ENCODE peak calls at places on chromosomes 5 and 9, in seven cellular contexts. F, Q, H, Z, M, E and W are unnamed samples.

GRCh38 chr5:33736510-33736909 is 155.3 kb downstream of the ADAMTS12 start:
- DNase-seq in M (no peak), Z (peak; percentile 92), H (no peak), F (peak; percentile 65), Q (peak; percentile 61), E (no peak), W (peak; percentile 87)

GRCh38 chr5:173204185-173204979 is 30.6 kb downstream of the NKX2-5 start:
- DNase-seq in F (peak; percentile 51), Q (peak; percentile 50), M (peak; percentile 51), Z (peak; percentile 47), E (no peak), H (no peak), W (peak; percentile 62)

GRCh38 chr9:131270171-131271015 is 5.9 kb downstream of the FAM78A start:
- DNase-seq in Z (no peak), M (peak; percentile 63), F (no peak), E (peak; percentile 76), H (peak; percentile 74), Q (peak; percentile 30), W (no peak)

GRCh38 chr9:3508531-3509374 is 17.0 kb downstream of the RFX3 start:
- DNase-seq in M (peak; percentile 51), Z (peak; percentile 55), Q (peak; percentile 5), F (peak; percentile 40), H (peak; percentile 58), E (no peak), W (no peak)

GRCh38 chr5:97854871-97855762 is 672.1 kb upstream of the RIOK2 start:
- DNase-seq in Z (peak; percentile 71), E (no peak), H (no peak), F (peak; percentile 72), Q (peak; percentile 94), M (no peak), W (peak; percentile 80)

GRCh38 chr9:86946712-86947145 is 577 bp downstream of the GAS1 start:
- DNase-seq in E (peak; percentile 65), H (peak; percentile 38), Q (peak; percentile 76), Z (peak; percentile 63), F (peak; percentile 65), M (no peak), W (peak; percentile 68)

GRCh38 chr5:44640945-44641456 is 167.7 kb upstream of the MRPS30 start:
- DNase-seq in M (no peak), Z (no peak), H (no peak), F (no peak), E (no peak), Q (no peak), W (no peak)

GRCh38 chr9:138075961-138076649 is 198.5 kb downstream of the CACNA1B start:
- DNase-seq in F (no peak), E (no peak), M (no peak), Q (no peak), Z (no peak), H (no peak), W (no peak)

GRCh38 chr5:88883059-88883565 is at the start of gene MEF2C:
- DNase-seq in M (peak; percentile 78), Q (peak; percentile 92), E (peak; percentile 77), Z (peak; percentile 86), F (peak; percentile 93), H (peak; percentile 95), W (peak; percentile 87)

GRCh38 chr5:158451983-158452710 is 593.2 kb upstream of the CLINT1 start:
- DNase-seq in M (no peak), E (peak; percentile 32), H (no peak), Q (no peak), F (no peak), Z (no peak), W (no peak)

GRCh38 chr9:72300884-72301283 is 64.1 kb downstream of the ZFAND5 start:
- DNase-seq in F (no peak), M (no peak), Q (no peak), Z (no peak), E (no peak), H (no peak), W (no peak)

DNA sequence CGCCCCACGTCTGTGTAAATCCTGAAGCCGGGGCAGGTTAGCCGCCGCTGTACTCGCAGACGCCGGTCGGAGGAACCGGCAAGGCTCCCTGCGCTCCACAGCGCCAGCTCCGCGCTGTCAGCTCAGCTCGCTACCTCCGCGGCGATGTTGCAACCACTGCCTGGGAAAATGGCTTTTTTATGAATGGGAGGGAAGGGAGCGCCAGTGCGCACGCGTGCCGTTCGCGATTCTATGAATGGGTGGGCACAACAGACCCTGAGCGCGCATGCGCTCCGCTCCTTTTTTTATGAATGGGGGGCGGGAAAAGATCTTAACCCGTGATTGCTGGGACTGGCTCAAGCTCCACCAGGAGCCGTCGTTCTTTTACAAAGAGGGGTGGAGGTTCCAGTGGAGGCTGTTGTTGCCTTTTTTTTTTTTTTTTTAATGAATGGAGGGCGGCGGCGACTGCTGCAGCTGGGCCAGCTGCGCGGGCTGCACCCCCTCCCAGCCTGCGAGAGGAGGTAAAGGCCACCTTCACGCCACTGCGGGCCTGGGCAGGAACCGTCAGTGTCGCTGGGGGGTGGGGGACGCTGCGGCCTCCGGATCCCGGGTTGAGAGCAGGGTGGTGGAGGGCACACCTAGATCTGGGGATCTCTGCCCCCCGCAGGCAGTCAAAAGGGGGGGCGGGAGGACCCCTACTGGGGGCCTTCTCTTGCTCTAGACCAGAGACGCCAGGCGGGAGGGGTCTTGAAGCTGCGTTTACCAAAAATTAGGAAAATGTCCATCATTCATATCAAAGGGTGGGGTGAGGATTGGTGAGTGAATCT is at the start of gene SPRY4:
- DNase-seq in F (peak; percentile 99), H (peak; percentile 85), E (peak; percentile 93), M (peak; percentile 79), Z (peak; percentile 99), Q (peak; percentile 99), W (peak; percentile 99)
- TF ChIP-seq CTCF in F (no peak), H (no peak), E (no peak), M (no peak), Z (no peak), Q (no peak), W (no peak)

GRCh38 chr9:37424686-37425297 is 2.3 kb downstream of the GRHPR start:
- DNase-seq in F (no peak), Z (no peak), Q (no peak), M (no peak), E (no peak), H (no peak), W (no peak)

GRCh38 chr9:37421914-37422288 is 595 bp upstream of the GRHPR start:
- DNase-seq in F (no peak), M (no peak), E (no peak), H (no peak), Z (no peak), Q (no peak), W (no peak)

GRCh38 chr9:37424204-37424685 is 1.7 kb downstream of the GRHPR start:
- DNase-seq in H (no peak), M (no peak), Q (no peak), E (no peak), Z (no peak), F (no peak), W (no peak)

GRCh38 chr9:37422289-37423104 is at the start of gene GRHPR:
- DNase-seq in M (peak; percentile 85), Q (peak; percentile 74), E (peak; percentile 84), Z (peak; percentile 59), F (peak; percentile 56), H (peak; percentile 91), W (peak; percentile 65)

DNA sequence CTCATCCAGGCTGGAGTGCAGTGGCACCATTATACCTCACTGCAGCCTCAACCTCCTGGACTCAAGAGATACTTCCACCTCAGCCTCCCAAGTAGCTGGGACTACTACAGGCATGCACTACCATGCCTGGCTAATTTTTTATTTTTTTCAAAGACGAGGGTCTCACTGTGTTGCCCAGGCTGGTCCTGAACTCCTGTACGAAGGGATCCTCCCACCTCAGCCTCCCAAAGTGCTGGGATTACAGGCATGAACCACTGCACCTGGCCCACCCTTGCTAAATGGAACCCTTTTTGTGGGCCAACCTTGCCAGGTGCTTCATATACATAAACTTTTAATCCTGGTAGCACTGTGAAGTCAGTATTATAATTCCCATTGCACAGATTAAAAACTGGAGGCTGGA is 1.0 kb downstream of the GRHPR start:
- DNase-seq in Q (no peak), E (no peak), M (no peak), Z (no peak), H (no peak), F (no peak), W (no peak)
- H3K4me3 ChIP-seq in Q (peak overlapping the region; percentile 76), E (peak overlapping the region; percentile 66), M (peak overlapping the region; percentile 82), Z (peak overlapping the region; percentile 84), H (peak overlapping the region; percentile 93), F (peak overlapping the region; percentile 96), W (peak overlapping the region; percentile 89)

GRCh38 chr9:135255843-135256567 is 168.5 kb downstream of the OLFM1 start:
- DNase-seq in H (no peak), F (no peak), Q (no peak), M (no peak), E (no peak), Z (no peak), W (no peak)

GRCh38 chr9:135254176-135255032 is 166.9 kb downstream of the OLFM1 start:
- DNase-seq in H (no peak), E (no peak), Z (no peak), M (no peak), Q (no peak), F (no peak), W (no peak)

GRCh38 chr9:135255033-135255842 is 167.8 kb downstream of the OLFM1 start:
- DNase-seq in Z (no peak), F (no peak), M (no peak), H (no peak), Q (no peak), E (no peak), W (no peak)

GRCh38 chr9:135258461-135258860 is 171.0 kb downstream of the OLFM1 start:
- DNase-seq in M (no peak), Q (no peak), F (no peak), Z (no peak), E (no peak), H (no peak), W (no peak)

DNA sequence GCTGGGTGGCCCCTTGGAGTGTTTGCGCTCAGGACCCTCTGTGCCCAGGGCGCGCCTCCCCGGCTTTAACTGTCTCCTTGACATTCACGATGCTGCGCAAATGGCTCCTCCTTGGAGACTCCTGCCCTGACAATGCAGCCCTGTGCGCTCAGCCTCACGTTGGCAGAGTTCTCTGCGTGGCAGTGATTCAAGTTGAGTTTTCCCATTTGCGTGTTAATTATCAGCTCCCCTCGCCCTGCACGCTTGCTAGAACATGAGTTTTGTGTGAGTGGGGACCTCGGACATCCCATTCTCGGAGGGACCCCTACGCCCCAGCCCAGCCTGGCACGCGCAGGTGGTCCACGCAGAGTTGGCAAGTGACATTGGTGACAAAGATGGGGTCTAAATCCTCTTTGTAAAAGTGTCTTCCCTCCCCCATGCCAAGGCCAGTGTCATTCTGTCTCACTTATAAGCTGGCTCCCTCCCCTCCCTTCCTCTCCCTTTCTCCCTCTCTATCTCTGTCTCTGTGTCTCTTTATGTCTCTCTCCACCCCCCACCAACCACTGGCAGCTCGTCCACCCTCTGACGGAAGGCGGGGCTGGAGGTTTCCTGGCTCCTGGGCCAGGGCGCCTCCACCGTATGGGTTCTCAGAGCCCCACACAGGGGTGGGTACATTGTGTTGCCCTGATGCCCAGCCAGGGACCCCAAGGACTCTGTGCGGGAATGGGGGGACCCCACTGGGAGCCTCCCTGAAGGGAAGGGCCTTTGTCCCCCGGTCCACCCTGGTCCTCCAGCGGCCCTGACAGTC is 169.3 kb downstream of the OLFM1 start:
- DNase-seq in Q (no peak), F (no peak), H (no peak), M (no peak), E (no peak), Z (no peak), W (no peak)
- TF ChIP-seq CTCF in Q (no peak), F (no peak), H (no peak), M (no peak), E (no peak), Z (no peak), W (no peak)

DNA sequence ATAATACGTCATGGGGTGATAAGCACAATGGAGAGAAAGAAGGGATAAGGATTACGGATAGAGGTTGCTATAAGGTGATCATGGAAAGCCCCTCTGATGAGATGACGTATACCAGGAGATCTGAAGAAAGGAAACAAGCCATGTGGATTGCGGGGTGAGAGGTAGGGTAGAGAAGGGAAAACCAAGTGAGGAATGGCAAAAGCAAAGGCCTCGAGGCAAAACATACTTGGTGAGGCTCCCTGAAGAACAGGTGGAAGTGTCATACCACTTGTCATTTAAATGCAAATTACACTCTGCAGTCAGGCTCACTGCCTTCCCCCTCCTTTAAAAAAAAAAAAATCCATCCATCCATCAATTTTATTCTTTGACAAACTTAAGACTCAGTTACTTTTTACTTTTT is 420.8 kb downstream of the RAB3C start:
- DNase-seq in F (no peak), Z (no peak), H (no peak), E (no peak), Q (no peak), M (no peak), W (no peak)
- H3K4me3 ChIP-seq in F (no peak overlapping the region), Z (no peak overlapping the region), H (no peak overlapping the region), E (no peak overlapping the region), Q (no peak overlapping the region), M (no peak overlapping the region), W (no peak overlapping the region)